ENCODE peak calls at places on chromosome 3, in four cellular contexts. A is A549, B is OCI-M1, I is kidney glomerular epithelial cell. W is an unnamed sample.

GRCh38 chr3:39812537-39812936 is 3.1 kb downstream of the MYRIP start:
- DNase-seq in A (no peak), B (peak; percentile 30), I (peak; percentile 24), W (no peak)

GRCh38 chr3:11238057-11238456 is 34.1 kb upstream of the ATG7 start:
- DNase-seq in B (no peak), I (peak; percentile 26), A (no peak), W (no peak)

GRCh38 chr3:183108002-183108449 is 8.7 kb upstream of the MCCC1 start:
- DNase-seq in I (peak; percentile 17), B (peak; percentile 10), A (peak; percentile 29), W (no peak)

GRCh38 chr3:71064288-71064975 is 519.1 kb downstream of the FOXP1 start:
- DNase-seq in B (peak; percentile 45), I (peak; percentile 19), A (peak; percentile 10), W (no peak)

GRCh38 chr3:123331006-123331405 is 117.9 kb downstream of the ADCY5 start:
- DNase-seq in I (no peak), A (no peak), B (no peak), W (no peak)

GRCh38 chr3:195263925-195264575 is 6.9 kb downstream of the XXYLT1 start:
- DNase-seq in I (no peak), B (no peak), A (no peak), W (no peak)

GRCh38 chr3:107217161-107217560 is 160.1 kb upstream of the CCDC54 start:
- DNase-seq in I (no peak), A (peak; percentile 42), B (no peak), W (peak; percentile 85)

GRCh38 chr3:50224639-50225038 is 11.4 kb upstream of the GNAI2 start:
- DNase-seq in A (no peak), B (no peak), I (no peak), W (no peak)

W was measured in keratinocyte.